ENCODE peak calls at places on chromosome X, in eight cellular contexts. R is lower leg skin, T is Peyer's patch, I is transverse colon, Y is uterus, B is testis, V is adrenal gland, U is sigmoid colon. A is an unnamed sample.

GRCh38 chrX:106933538-106933961 is 13.3 kb downstream of the CLDN2 start:
- DNase-seq in V (no peak), U (no peak), T (peak), R (no peak), I (no peak), Y (no peak), B (peak), A (no peak)

GRCh38 chrX:107076158-107076557 is 42.5 kb downstream of the RBM41 start:
- DNase-seq in V (no peak), I (no peak), U (no peak), Y (no peak), R (no peak), T (no peak), B (no peak), A (no peak)

GRCh38 chrX:120213438-120214265 is 37.0 kb upstream of the ZBTB33 start:
- DNase-seq in B (peak), T (peak), U (no peak), Y (peak), I (peak), V (peak), R (no peak), A (no peak)

GRCh38 chrX:37603938-37604409 is 32.5 kb downstream of the LANCL3 start:
- DNase-seq in T (no peak), V (no peak), U (peak), R (no peak), Y (no peak), B (no peak), I (no peak), A (no peak)

GRCh38 chrX:69027181-69028005 is 137.9 kb downstream of the PJA1 start:
- DNase-seq in T (no peak), Y (no peak), R (peak), U (no peak), I (no peak), V (no peak), B (no peak), A (peak)

GRCh38 chrX:65596270-65596669 is 61.7 kb upstream of the LAS1L start:
- DNase-seq in T (peak), U (no peak), B (peak), V (no peak), R (peak), Y (peak), I (peak), A (no peak)

GRCh38 chrX:118723376-118723775 is 4.0 kb upstream of the IL13RA1 start:
- DNase-seq in R (no peak), V (no peak), I (no peak), T (no peak), Y (no peak), B (no peak), U (no peak), A (no peak)

GRCh38 chrX:63275127-63275526 is 76.0 kb downstream of the SPIN4 start:
- DNase-seq in U (no peak), V (peak), R (no peak), Y (no peak), T (no peak), I (peak), B (peak), A (no peak)

GRCh38 chrX:114134465-114134864 is 449.4 kb upstream of the HTR2C start:
- DNase-seq in Y (no peak), V (no peak), I (no peak), U (no peak), R (no peak), B (no peak), T (no peak), A (no peak)

GRCh38 chrX:47316276-47317025 is 53.9 kb upstream of the ZNF157 start:
- DNase-seq in Y (no peak), R (no peak), I (no peak), T (no peak), V (no peak), B (no peak), U (no peak), A (no peak)

GRCh38 chrX:13520441-13520840 is 49.0 kb upstream of the EGFL6 start:
- DNase-seq in I (no peak), V (no peak), R (no peak), Y (no peak), T (no peak), B (no peak), U (no peak), A (no peak)

GRCh38 chrX:30741545-30741944 is 88.3 kb downstream of the GK start:
- DNase-seq in B (no peak), T (no peak), V (no peak), I (no peak), Y (no peak), U (no peak), R (no peak), A (no peak)

GRCh38 chrX:15299945-15300851 is 15.2 kb downstream of the ASB11 start:
- DNase-seq in T (no peak), Y (no peak), B (no peak), V (no peak), R (no peak), U (no peak), I (no peak), A (no peak)

GRCh38 chrX:13013353-13014110 is 30.9 kb downstream of the FAM9C start:
- DNase-seq in V (no peak), I (peak), U (peak), Y (peak), R (no peak), T (peak), B (peak), A (no peak)

GRCh38 chrX:22093550-22093949 is 61.4 kb downstream of the PHEX start:
- DNase-seq in Y (no peak), I (no peak), V (no peak), R (no peak), U (no peak), T (no peak), B (no peak), A (no peak)

GRCh38 chrX:66601522-66601921 is 37.4 kb downstream of the EDA2R start:
- DNase-seq in Y (no peak), U (no peak), B (no peak), R (no peak), V (no peak), I (no peak), T (no peak), A (no peak)

GRCh38 chrX:115459883-115460564 is 101.0 kb upstream of the PLS3 start:
- DNase-seq in Y (no peak), T (no peak), V (no peak), R (no peak), B (no peak), I (no peak), U (no peak), A (no peak)

GRCh38 chrX:118965395-118965794 is 9.0 kb upstream of the LONRF3 start:
- DNase-seq in B (no peak), T (no peak), I (no peak), V (no peak), U (no peak), R (no peak), Y (no peak), A (no peak)

GRCh38 chrX:114465689-114466088 is 118.2 kb upstream of the HTR2C start:
- DNase-seq in V (no peak), U (no peak), Y (no peak), B (no peak), I (no peak), R (no peak), T (no peak), A (no peak)

GRCh38 chrX:13131511-13132137 is 87.2 kb upstream of the FAM9C start:
- DNase-seq in U (no peak), T (peak), B (no peak), R (no peak), I (no peak), V (no peak), Y (no peak), A (no peak)

GRCh38 chrX:13750204-13750603 is 15.7 kb downstream of the OFD1 start:
- DNase-seq in I (no peak), T (no peak), B (no peak), U (no peak), V (no peak), R (no peak), Y (no peak), A (no peak)

GRCh38 chrX:7108995-7109634 is 38.4 kb upstream of the STS start:
- DNase-seq in V (no peak), U (no peak), B (no peak), I (no peak), Y (no peak), R (no peak), T (no peak), A (no peak)

GRCh38 chrX:140710710-140711109 is 1.2 kb downstream of the LINC00632 start:
- DNase-seq in R (no peak), Y (no peak), U (no peak), B (no peak), V (no peak), T (no peak), I (no peak), A (no peak)

GRCh38 chrX:19695884-19696283 is 180.6 kb upstream of the MAP3K15 start:
- DNase-seq in B (no peak), Y (no peak), R (no peak), U (no peak), T (no peak), I (no peak), V (no peak), A (no peak)

GRCh38 chrX:155026420-155026726 is 271 bp upstream of the FUNDC2 start:
- DNase-seq in V (no peak), T (no peak), B (no peak), Y (no peak), R (no peak), U (no peak), I (no peak), A (no peak)

GRCh38 chrX:46903458-46904242 is 8.6 kb upstream of the JADE3 start:
- DNase-seq in I (peak), T (peak), Y (peak), B (peak), U (peak), R (peak), V (peak), A (peak)

GRCh38 chrX:38860106-38861013 is 59.1 kb downstream of the MID1IP1 start:
- DNase-seq in T (no peak), U (no peak), I (no peak), B (no peak), R (no peak), Y (no peak), V (no peak), A (no peak)

GRCh38 chrX:143058096-143058495 is 32.4 kb downstream of the SPANXN4 start:
- DNase-seq in U (no peak), B (no peak), Y (no peak), R (no peak), V (no peak), I (no peak), T (no peak), A (no peak)

GRCh38 chrX:111164728-111165127 is 68.7 kb downstream of the PAK3 start:
- DNase-seq in I (no peak), T (no peak), R (no peak), B (peak), U (no peak), Y (no peak), V (no peak), A (no peak)

GRCh38 chrX:38095971-38096529 is 89.7 kb downstream of the SYTL5 start:
- DNase-seq in R (no peak), B (no peak), I (no peak), V (no peak), T (no peak), U (no peak), Y (no peak), A (no peak)

GRCh38 chrX:140744085-140744484 is 34.5 kb downstream of the LINC00632 start:
- DNase-seq in T (no peak), U (no peak), Y (no peak), R (no peak), V (no peak), B (no peak), I (no peak), A (no peak)

GRCh38 chrX:136126892-136127406 is 20.4 kb upstream of the FHL1 start:
- DNase-seq in Y (no peak), B (no peak), U (no peak), I (no peak), R (no peak), V (no peak), T (no peak), A (no peak)

GRCh38 chrX:40092808-40093435 is 4.8 kb downstream of the BCOR start:
- DNase-seq in V (no peak), Y (no peak), I (no peak), U (no peak), R (no peak), T (no peak), B (no peak), A (no peak)
- H3K4me3 ChIP-seq in V (no peak), Y (no peak), I (no peak), U (no peak), R (no peak), T (no peak), B (no peak), A (no peak)

GRCh38 chrX:48466696-48467095 is 3.4 kb downstream of the SLC38A5 start:
- DNase-seq in I (no peak), Y (no peak), R (no peak), B (no peak), V (no peak), U (no peak), T (no peak), A (no peak)
- TF ChIP-seq CTCF in I (peak), Y (no peak), R (no peak), B (no peak), V (no peak), U (no peak), T (no peak), A (no peak)

DNA sequence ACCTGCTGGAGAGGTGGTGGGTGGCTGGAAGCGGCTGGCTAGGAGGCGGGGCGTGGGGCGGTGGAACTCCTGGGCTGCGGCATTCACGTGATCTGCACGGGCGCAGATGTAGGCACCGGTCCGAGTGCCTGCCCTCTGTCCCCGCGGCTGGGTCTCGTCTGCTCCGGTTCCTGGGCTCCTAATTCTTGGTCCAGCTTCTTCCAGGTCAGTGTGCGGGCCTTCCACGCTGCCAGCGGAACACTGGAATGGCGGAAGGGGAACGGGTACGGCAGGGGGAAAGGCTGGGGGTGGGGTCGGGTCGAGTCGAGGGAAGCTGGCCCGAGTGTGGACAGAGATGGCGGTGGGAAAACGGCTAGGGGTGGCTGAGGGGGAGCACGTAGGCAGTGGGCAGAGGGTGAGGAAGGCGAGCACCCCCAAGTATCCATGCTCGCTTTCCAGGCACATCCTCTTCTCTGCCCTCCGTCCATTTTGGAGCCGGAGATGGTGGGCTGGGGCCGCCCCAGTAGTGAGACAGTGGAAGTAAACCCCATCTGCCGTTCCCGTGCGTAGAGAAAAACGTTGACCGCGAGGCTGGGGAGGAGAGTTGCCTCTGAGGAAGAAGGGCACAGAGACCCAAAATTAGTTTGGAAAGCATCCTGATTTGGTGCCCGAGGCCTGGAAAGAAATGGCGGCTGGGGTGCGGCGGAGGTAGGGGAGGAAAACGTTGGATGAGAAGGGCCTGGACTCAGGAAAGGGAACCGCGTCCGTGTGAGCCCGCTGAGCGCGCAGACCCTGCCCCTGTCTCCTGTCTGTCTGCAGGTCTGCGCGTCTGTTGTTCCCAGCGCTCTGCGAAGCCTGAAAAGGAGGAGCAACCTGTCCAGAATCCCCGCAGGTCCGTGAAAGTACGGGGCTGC is at the start of gene TCEAL4:
- DNase-seq in Y (peak), R (peak), V (peak), U (peak), B (peak), T (peak), I (peak), A (no peak)
- TF ChIP-seq POLR2A in Y (peak), R (no peak), V (peak), U (peak), B (no peak), T (peak), I (peak), A (no peak)

GRCh38 chrX:54675762-54676161 is 122.3 kb downstream of the ITIH6 start:
- DNase-seq in I (no peak), T (no peak), V (no peak), B (no peak), U (no peak), R (no peak), Y (no peak), A (no peak)
- H3K4me3 ChIP-seq in I (no peak), T (no peak), V (no peak), B (no peak), U (no peak), R (no peak), Y (no peak), A (no peak)

A was measured in esophagus muscularis mucosa.